ENCODE peak calls at places on chromosomes 3 and 15, in seven cellular contexts. One of them, this sample, is unnamed.
A peak's percentile ranks its signal among the peaks of the same experiment; 100 is the strongest.

GRCh38 chr15:44035781-44036699 is 159.0 kb downstream of the FRMD5 start:
- DNase-seq in K562: no peak
- DNase-seq in SK-N-SH: no peak
- DNase-seq in H1: no peak
- DNase-seq in HepG2: no peak
- DNase-seq in GM12878: no peak
- DNase-seq in HCT116: no peak
- DNase-seq in this sample: no peak

GRCh38 chr15:75647370-75648155 is at the start of gene SNX33:
- DNase-seq in K562: peak; percentile 88
- DNase-seq in SK-N-SH: peak; percentile 94
- DNase-seq in H1: peak; percentile 76
- DNase-seq in HepG2: peak; percentile 78
- DNase-seq in GM12878: no peak
- DNase-seq in HCT116: no peak
- DNase-seq in this sample: peak; percentile 84

GRCh38 chr3:186241910-186242821 is 119.9 kb downstream of the DGKG start:
- DNase-seq in K562: peak; percentile 83
- DNase-seq in SK-N-SH: peak; percentile 47
- DNase-seq in H1: peak; percentile 64
- DNase-seq in HepG2: peak; percentile 92
- DNase-seq in GM12878: no peak
- DNase-seq in HCT116: peak; percentile 80
- DNase-seq in this sample: no peak

GRCh38 chr3:63753567-63753966 is 65.5 kb upstream of the C3orf49 start:
- DNase-seq in K562: no peak
- DNase-seq in SK-N-SH: no peak
- DNase-seq in H1: no peak
- DNase-seq in HepG2: peak; percentile 29
- DNase-seq in GM12878: no peak
- DNase-seq in HCT116: no peak
- DNase-seq in this sample: peak; percentile 17

GRCh38 chr3:128875556-128876120 is 3.8 kb upstream of the ACAD9 start:
- DNase-seq in K562: peak; percentile 57
- DNase-seq in SK-N-SH: peak; percentile 58
- DNase-seq in H1: peak; percentile 17
- DNase-seq in HepG2: peak; percentile 32
- DNase-seq in GM12878: no peak
- DNase-seq in HCT116: no peak
- DNase-seq in this sample: peak; percentile 66

GRCh38 chr3:3627104-3627503 is 172.1 kb upstream of the LRRN1 start:
- DNase-seq in K562: no peak
- DNase-seq in SK-N-SH: no peak
- DNase-seq in H1: no peak
- DNase-seq in HepG2: no peak
- DNase-seq in GM12878: no peak
- DNase-seq in HCT116: no peak
- DNase-seq in this sample: no peak

GRCh38 chr15:82709421-82710207 is at the start of gene AP3B2:
- DNase-seq in K562: peak; percentile 90
- DNase-seq in SK-N-SH: peak; percentile 97
- DNase-seq in H1: peak; percentile 49
- DNase-seq in HepG2: peak; percentile 16
- DNase-seq in GM12878: no peak
- DNase-seq in HCT116: no peak
- DNase-seq in this sample: peak; percentile 91

GRCh38 chr15:74768771-74769342 is 13.0 kb upstream of the CSK start:
- DNase-seq in K562: peak; percentile 80
- DNase-seq in SK-N-SH: peak; percentile 84
- DNase-seq in H1: no peak
- DNase-seq in HepG2: peak; percentile 55
- DNase-seq in GM12878: no peak
- DNase-seq in HCT116: peak; percentile 42
- DNase-seq in this sample: peak; percentile 69

GRCh38 chr15:45180201-45180600 is 7.6 kb downstream of the SHF start:
- DNase-seq in K562: no peak
- DNase-seq in SK-N-SH: peak; percentile 5
- DNase-seq in H1: no peak
- DNase-seq in HepG2: no peak
- DNase-seq in GM12878: no peak
- DNase-seq in HCT116: no peak
- DNase-seq in this sample: no peak
- TF ChIP-seq JUND in K562: no peak
- TF ChIP-seq JUND in SK-N-SH: no peak
- TF ChIP-seq JUND in H1: no peak
- TF ChIP-seq JUND in HepG2: no peak
- TF ChIP-seq JUND in GM12878: no peak
- TF ChIP-seq JUND in HCT116: no peak
- TF ChIP-seq JUND in this sample: no peak

GRCh38 chr3:43765417-43766030 is 74.8 kb downstream of the ABHD5 start:
- DNase-seq in K562: no peak
- DNase-seq in SK-N-SH: no peak
- DNase-seq in H1: no peak
- DNase-seq in HepG2: no peak
- DNase-seq in GM12878: no peak
- DNase-seq in HCT116: no peak
- DNase-seq in this sample: no peak
- TF ChIP-seq JUND in K562: no peak
- TF ChIP-seq JUND in SK-N-SH: no peak
- TF ChIP-seq JUND in H1: no peak
- TF ChIP-seq JUND in HepG2: no peak
- TF ChIP-seq JUND in GM12878: no peak
- TF ChIP-seq JUND in HCT116: no peak
- TF ChIP-seq JUND in this sample: no peak

GRCh38 chr15:96435841-96436240 is 105.3 kb downstream of the NR2F2 start:
- DNase-seq in K562: no peak
- DNase-seq in SK-N-SH: no peak
- DNase-seq in H1: no peak
- DNase-seq in HepG2: no peak
- DNase-seq in GM12878: no peak
- DNase-seq in HCT116: no peak
- DNase-seq in this sample: no peak

GRCh38 chr15:96428742-96429141 is 98.2 kb downstream of the NR2F2 start:
- DNase-seq in K562: no peak
- DNase-seq in SK-N-SH: no peak
- DNase-seq in H1: no peak
- DNase-seq in HepG2: no peak
- DNase-seq in GM12878: no peak
- DNase-seq in HCT116: no peak
- DNase-seq in this sample: no peak

DNA sequence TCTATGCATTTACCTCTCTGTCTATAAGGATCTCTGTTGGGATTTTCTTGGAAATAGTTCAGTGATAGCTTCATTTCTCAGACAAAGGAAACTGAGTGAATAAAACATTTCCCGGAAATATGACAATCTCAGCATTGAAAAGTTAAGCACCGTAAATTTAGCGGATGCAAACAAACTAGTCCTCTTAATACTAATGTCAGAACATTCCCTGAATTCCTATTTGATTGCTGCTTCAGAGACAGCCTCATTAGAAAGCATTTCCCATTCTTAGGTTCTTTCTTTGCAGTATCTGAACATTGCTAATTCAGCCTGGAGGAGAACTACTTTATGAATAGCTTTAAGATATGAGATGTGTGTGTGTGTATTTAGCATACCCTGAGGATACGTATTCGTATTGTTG is 101.3 kb downstream of the NR2F2 start:
- DNase-seq in K562: no peak
- DNase-seq in SK-N-SH: no peak
- DNase-seq in H1: no peak
- DNase-seq in HepG2: no peak
- DNase-seq in GM12878: no peak
- DNase-seq in HCT116: no peak
- DNase-seq in this sample: no peak
- TF ChIP-seq JUND in K562: no peak
- TF ChIP-seq JUND in SK-N-SH: no peak
- TF ChIP-seq JUND in H1: no peak
- TF ChIP-seq JUND in HepG2: no peak
- TF ChIP-seq JUND in GM12878: no peak
- TF ChIP-seq JUND in HCT116: no peak
- TF ChIP-seq JUND in this sample: no peak

GRCh38 chr3:14298442-14298841 is 104.0 kb upstream of the SLC6A6 start:
- DNase-seq in K562: no peak
- DNase-seq in SK-N-SH: no peak
- DNase-seq in H1: no peak
- DNase-seq in HepG2: no peak
- DNase-seq in GM12878: no peak
- DNase-seq in HCT116: no peak
- DNase-seq in this sample: no peak
- TF ChIP-seq JUND in K562: no peak
- TF ChIP-seq JUND in SK-N-SH: no peak
- TF ChIP-seq JUND in H1: no peak
- TF ChIP-seq JUND in HepG2: no peak
- TF ChIP-seq JUND in GM12878: no peak
- TF ChIP-seq JUND in HCT116: no peak
- TF ChIP-seq JUND in this sample: no peak

GRCh38 chr3:48187579-48188265 is 495 bp downstream of the CDC25A start:
- DNase-seq in K562: peak; percentile 12
- DNase-seq in SK-N-SH: peak; percentile 74
- DNase-seq in H1: no peak
- DNase-seq in HepG2: no peak
- DNase-seq in GM12878: no peak
- DNase-seq in HCT116: no peak
- DNase-seq in this sample: no peak
- TF ChIP-seq JUND in K562: no peak
- TF ChIP-seq JUND in SK-N-SH: no peak
- TF ChIP-seq JUND in H1: no peak
- TF ChIP-seq JUND in HepG2: no peak
- TF ChIP-seq JUND in GM12878: no peak
- TF ChIP-seq JUND in HCT116: no peak
- TF ChIP-seq JUND in this sample: no peak

DNA sequence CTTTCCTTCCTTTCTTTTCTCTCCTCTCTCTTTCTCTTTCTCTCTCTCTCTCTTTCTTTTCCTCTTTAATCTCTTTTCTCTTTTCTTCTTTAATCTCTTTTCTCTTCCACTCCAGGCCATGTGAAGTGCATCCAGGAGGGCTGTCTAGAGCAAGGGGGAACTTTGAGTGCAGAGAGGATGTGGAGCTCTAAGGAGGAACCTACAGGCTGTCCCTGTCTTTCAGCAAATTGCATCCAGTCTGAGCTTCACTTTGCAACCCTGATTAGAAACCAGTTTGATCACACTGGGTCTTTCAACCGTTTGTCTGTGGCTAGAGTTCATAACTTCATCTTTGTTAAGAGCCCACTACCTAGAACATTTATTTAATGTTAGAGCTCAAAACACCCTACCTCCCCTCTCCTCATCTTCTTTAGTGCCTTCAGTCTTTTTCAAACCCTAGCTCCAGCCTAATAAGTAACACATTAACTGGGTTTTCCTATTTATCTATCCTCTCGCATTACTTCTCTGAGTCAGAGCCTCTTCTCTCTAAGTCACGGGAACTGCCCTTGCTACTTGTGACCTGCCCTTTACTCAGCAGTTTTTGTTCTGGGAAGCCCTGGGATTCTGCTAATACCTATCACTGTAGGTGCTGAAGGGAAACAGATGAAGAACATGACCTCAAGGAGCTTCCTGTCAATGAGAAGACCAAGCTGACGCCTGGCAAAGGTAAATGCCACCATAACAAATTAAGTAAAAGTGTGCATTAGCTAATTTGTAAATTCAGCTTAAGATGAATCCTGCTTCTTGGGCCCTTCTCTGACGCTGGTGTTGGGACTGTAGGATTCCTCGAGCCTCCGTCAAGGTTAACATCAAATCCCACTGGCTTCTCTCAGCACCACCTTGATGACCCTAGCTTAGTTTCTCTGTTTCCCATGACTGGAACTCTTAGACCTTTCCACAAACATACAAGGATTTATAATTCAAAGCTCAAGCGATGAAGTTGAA is at the start of gene GCNT3:
- DNase-seq in K562: no peak
- DNase-seq in SK-N-SH: no peak
- DNase-seq in H1: no peak
- DNase-seq in HepG2: peak; percentile 90
- DNase-seq in GM12878: no peak
- DNase-seq in HCT116: peak; percentile 32
- DNase-seq in this sample: no peak
- TF ChIP-seq JUND in K562: no peak
- TF ChIP-seq JUND in SK-N-SH: no peak
- TF ChIP-seq JUND in H1: no peak
- TF ChIP-seq JUND in HepG2: no peak
- TF ChIP-seq JUND in GM12878: no peak
- TF ChIP-seq JUND in HCT116: peak; percentile 38
- TF ChIP-seq JUND in this sample: no peak

GRCh38 chr15:28130651-28131050 is 31.5 kb upstream of the OCA2 start:
- DNase-seq in K562: no peak
- DNase-seq in SK-N-SH: no peak
- DNase-seq in H1: no peak
- DNase-seq in HepG2: no peak
- DNase-seq in GM12878: no peak
- DNase-seq in HCT116: no peak
- DNase-seq in this sample: no peak

GRCh38 chr15:28131946-28132345 is 32.8 kb upstream of the OCA2 start:
- DNase-seq in K562: no peak
- DNase-seq in SK-N-SH: no peak
- DNase-seq in H1: no peak
- DNase-seq in HepG2: no peak
- DNase-seq in GM12878: no peak
- DNase-seq in HCT116: no peak
- DNase-seq in this sample: no peak

GRCh38 chr15:28132524-28133275 is 33.6 kb upstream of the OCA2 start:
- DNase-seq in K562: no peak
- DNase-seq in SK-N-SH: no peak
- DNase-seq in H1: no peak
- DNase-seq in HepG2: no peak
- DNase-seq in GM12878: no peak
- DNase-seq in HCT116: no peak
- DNase-seq in this sample: no peak

GRCh38 chr15:28131400-28131799 is 32.3 kb upstream of the OCA2 start:
- DNase-seq in K562: no peak
- DNase-seq in SK-N-SH: no peak
- DNase-seq in H1: no peak
- DNase-seq in HepG2: no peak
- DNase-seq in GM12878: no peak
- DNase-seq in HCT116: no peak
- DNase-seq in this sample: no peak

DNA sequence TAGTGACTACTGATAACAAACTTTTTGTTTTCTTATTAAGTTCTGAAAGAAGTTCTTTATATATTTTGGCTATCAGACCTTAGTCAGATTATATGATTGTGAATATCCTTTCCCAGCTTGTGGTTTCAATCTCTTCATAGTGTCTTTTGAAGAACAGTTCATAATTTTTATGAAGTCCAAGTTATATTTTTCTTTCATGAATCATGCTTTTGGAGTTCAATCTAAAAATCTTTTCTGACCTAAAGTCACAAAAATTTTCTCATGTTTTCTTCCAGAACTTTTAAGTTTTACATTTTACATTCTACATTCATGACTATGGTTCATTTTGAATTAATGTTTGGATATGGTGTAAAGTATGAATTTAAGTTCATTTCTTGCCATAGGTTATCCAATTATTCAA is 34.2 kb upstream of the OCA2 start:
- DNase-seq in K562: no peak
- DNase-seq in SK-N-SH: no peak
- DNase-seq in H1: no peak
- DNase-seq in HepG2: no peak
- DNase-seq in GM12878: no peak
- DNase-seq in HCT116: no peak
- DNase-seq in this sample: no peak
- TF ChIP-seq JUND in K562: no peak
- TF ChIP-seq JUND in SK-N-SH: peak; percentile 41
- TF ChIP-seq JUND in H1: no peak
- TF ChIP-seq JUND in HepG2: no peak
- TF ChIP-seq JUND in GM12878: no peak
- TF ChIP-seq JUND in HCT116: no peak
- TF ChIP-seq JUND in this sample: no peak

GRCh38 chr3:39241502-39241901 is 38.3 kb downstream of the CX3CR1 start:
- DNase-seq in K562: no peak
- DNase-seq in SK-N-SH: no peak
- DNase-seq in H1: no peak
- DNase-seq in HepG2: no peak
- DNase-seq in GM12878: no peak
- DNase-seq in HCT116: no peak
- DNase-seq in this sample: no peak
- TF ChIP-seq JUND in K562: no peak
- TF ChIP-seq JUND in SK-N-SH: no peak
- TF ChIP-seq JUND in H1: no peak
- TF ChIP-seq JUND in HepG2: no peak
- TF ChIP-seq JUND in GM12878: no peak
- TF ChIP-seq JUND in HCT116: no peak
- TF ChIP-seq JUND in this sample: no peak